ENCODE peak calls at places on chromosome 17, in four cellular contexts. B is tibial nerve, C is colonic mucosa, E is mesendoderm. Q is an unnamed sample.

GRCh38 chr17:10875984-10876555 is 38.2 kb upstream of the PIRT start:
- DNase-seq in B (no peak), C (peak; percentile 62), E (peak; percentile 71), Q (no peak)

GRCh38 chr17:55394357-55395021 is 27.1 kb downstream of the MMD start:
- DNase-seq in B (no peak), C (peak; percentile 26), E (no peak), Q (no peak)

GRCh38 chr17:5254414-5254813 is 19.8 kb upstream of the SCIMP start:
- DNase-seq in B (no peak), C (no peak), E (no peak), Q (no peak)

GRCh38 chr17:57551321-57552079 is 193.6 kb downstream of the CCDC182 start:
- DNase-seq in B (no peak), C (peak; percentile 32), E (no peak), Q (no peak)

GRCh38 chr17:73998246-73999220 is 204.9 kb upstream of the RPL38 start:
- DNase-seq in B (no peak), C (peak; percentile 79), E (peak; percentile 61), Q (no peak)

GRCh38 chr17:19290047-19290705 is 53.0 kb downstream of the EPN2 start:
- DNase-seq in B (no peak), C (no peak), E (peak; percentile 56), Q (no peak)

GRCh38 chr17:17168401-17168800 is 37.7 kb downstream of the PLD6 start:
- DNase-seq in B (no peak), C (no peak), E (no peak), Q (no peak)

GRCh38 chr17:14299261-14300093 is 1.4 kb upstream of the HS3ST3B1 start:
- DNase-seq in B (no peak), C (peak; percentile 29), E (peak; percentile 63), Q (no peak)

GRCh38 chr17:11795906-11796305 is 197.6 kb downstream of the DNAH9 start:
- DNase-seq in B (no peak), C (no peak), E (no peak), Q (no peak)

GRCh38 chr17:67246398-67246647 is 1.3 kb upstream of the HELZ start:
- DNase-seq in B (no peak), C (no peak), E (no peak), Q (no peak)
- H3K27ac ChIP-seq in B (peak overlapping the region; percentile 78), C (peak overlapping the region; percentile 61), E (peak overlapping the region; percentile 94), Q (no peak overlapping the region)

GRCh38 chr17:2500446-2500845 is 11.2 kb downstream of the METTL16 start:
- DNase-seq in B (no peak), C (no peak), E (no peak), Q (no peak)
- H3K27ac ChIP-seq in B (no peak overlapping the region), C (no peak overlapping the region), E (no peak overlapping the region), Q (no peak overlapping the region)

DNA sequence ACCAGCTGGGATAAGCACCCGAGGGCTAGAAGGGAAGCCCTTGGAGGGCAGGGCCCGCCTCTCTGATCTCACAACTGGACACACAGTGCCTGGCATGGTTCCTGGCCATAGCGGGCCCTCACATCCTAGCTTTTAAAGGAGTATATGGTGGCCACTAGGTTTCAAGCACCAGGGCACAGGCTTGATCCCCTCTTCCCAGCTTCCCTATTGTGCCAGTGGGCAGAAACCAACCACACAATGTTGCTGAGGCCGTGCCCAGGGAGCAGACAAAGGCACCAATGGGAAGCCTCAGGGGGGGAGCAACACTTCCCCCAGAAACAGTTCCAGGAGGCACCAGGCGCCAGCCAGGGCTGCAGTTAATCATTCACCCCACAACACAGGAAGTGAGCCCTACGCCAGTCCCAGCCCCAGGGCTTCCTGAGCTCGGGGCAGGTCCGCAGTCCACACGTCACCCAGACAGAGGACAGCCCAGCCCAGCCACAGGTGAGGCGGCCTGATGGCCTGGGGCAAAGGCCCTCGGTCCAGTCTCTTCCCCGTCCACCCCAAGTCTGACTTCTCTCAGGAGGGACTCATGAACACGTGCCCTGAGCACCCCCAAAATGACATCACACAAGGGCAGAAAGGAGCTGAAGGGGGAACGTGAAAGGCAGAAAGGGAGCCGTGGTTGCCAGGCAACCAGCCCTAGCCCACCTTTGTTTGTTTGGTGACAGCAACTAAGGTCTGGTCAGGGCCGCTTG is 12.8 kb downstream of the SMIM5 start:
- DNase-seq in B (no peak), C (peak; percentile 92), E (peak; percentile 86), Q (peak; percentile 72)
- H3K27ac ChIP-seq in B (no peak overlapping the region), C (peak overlapping the region; percentile 97), E (no peak overlapping the region), Q (peak overlapping the region; percentile 100)

DNA sequence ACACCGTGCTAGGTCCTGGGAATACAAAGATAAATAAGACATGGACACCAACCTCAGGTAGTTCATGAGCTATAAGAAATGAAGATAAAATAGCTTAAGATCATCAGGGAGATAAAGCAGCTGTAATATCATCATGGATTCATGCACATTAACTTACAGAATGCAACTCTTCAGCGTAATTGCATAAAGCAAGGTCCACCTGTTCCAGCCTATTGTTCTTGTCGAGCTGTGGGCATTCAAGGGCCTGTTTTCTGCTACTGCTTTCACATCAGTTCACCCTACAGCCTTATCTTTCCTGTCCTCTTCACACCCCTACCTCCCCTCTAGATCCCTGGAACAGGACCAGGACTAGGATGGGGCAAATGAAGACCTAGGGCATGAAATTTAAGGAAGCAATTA is 133.9 kb downstream of the SPACA3 start:
- DNase-seq in B (no peak), C (no peak), E (no peak), Q (no peak)
- H3K27ac ChIP-seq in B (no peak overlapping the region), C (no peak overlapping the region), E (no peak overlapping the region), Q (no peak overlapping the region)

GRCh38 chr17:81191646-81192045 is 25.6 kb upstream of the AATK start:
- DNase-seq in B (no peak), C (no peak), E (no peak), Q (no peak)
- H3K27ac ChIP-seq in B (no peak overlapping the region), C (no peak overlapping the region), E (no peak overlapping the region), Q (no peak overlapping the region)

GRCh38 chr17:30816165-30816564 is 8.3 kb downstream of the CRLF3 start:
- DNase-seq in B (no peak), C (no peak), E (no peak), Q (no peak)

GRCh38 chr17:30808785-30809286 is 15.7 kb downstream of the CRLF3 start:
- DNase-seq in B (no peak), C (no peak), E (no peak), Q (no peak)

GRCh38 chr17:30809867-30810266 is 14.6 kb downstream of the CRLF3 start:
- DNase-seq in B (no peak), C (no peak), E (no peak), Q (no peak)

GRCh38 chr17:30812218-30813177 is 12.0 kb downstream of the CRLF3 start:
- DNase-seq in B (no peak), C (no peak), E (no peak), Q (no peak)
- H3K27ac ChIP-seq in B (peak overlapping the region; percentile 6), C (no peak overlapping the region), E (no peak overlapping the region), Q (no peak overlapping the region)

GRCh38 chr17:63842173-63842539 is 329 bp downstream of the SMARCD2 start:
- DNase-seq in B (no peak), C (peak; percentile 53), E (peak; percentile 51), Q (peak; percentile 58)
- H3K27ac ChIP-seq in B (peak overlapping the region; percentile 95), C (peak overlapping the region; percentile 92), E (peak overlapping the region; percentile 94), Q (peak overlapping the region; percentile 92)

DNA sequence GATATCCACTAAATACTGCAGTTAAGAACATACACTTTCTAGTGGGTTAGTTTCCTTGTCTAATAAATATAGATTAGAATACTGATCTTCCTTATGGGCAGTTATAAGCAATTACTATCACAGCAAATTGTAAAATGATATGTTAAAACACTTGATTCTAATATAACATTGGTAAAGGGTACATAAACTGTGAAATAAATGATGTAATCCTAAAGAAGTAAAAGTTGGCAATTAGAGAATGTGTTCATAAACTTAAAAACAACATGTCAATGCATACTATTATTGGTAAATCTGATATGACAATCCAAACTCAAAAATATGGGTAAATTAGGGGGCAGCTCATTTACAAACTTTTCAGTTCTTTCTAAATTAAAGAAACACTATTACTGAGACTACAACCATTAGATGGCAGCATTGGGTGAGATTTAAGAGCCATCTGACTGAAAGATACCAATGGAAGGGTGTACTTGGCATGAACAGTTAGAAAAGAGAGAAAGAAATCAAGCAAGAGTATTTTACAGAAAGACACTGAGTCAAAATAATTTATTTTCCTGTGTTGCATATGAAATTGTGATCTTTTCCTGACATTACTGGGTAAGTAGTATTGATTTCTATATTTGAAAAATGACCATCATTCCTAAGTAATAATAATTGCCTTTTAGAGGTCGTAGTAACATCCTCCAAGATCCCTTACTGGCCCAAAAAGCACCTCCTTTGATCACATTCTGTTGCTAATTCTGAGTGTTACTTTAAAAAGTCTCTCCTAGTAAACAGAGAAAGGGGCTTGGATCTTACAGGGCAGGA is 119.6 kb downstream of the SPAG9 start:
- DNase-seq in B (no peak), C (peak; percentile 22), E (peak; percentile 71), Q (no peak)
- H3K27ac ChIP-seq in B (no peak overlapping the region), C (no peak overlapping the region), E (no peak overlapping the region), Q (peak overlapping the region; percentile 19)

GRCh38 chr17:39483506-39483905 is 22.2 kb downstream of the CDK12 start:
- DNase-seq in B (no peak), C (no peak), E (no peak), Q (no peak)

GRCh38 chr17:39486242-39486641 is 25.0 kb downstream of the CDK12 start:
- DNase-seq in B (no peak), C (no peak), E (peak; percentile 32), Q (no peak)

GRCh38 chr17:39487946-39488345 is 26.7 kb downstream of the CDK12 start:
- DNase-seq in B (no peak), C (no peak), E (peak; percentile 3), Q (no peak)

GRCh38 chr17:39484178-39484577 is 22.9 kb downstream of the CDK12 start:
- DNase-seq in B (no peak), C (no peak), E (no peak), Q (no peak)

GRCh38 chr17:39485555-39485954 is 24.3 kb downstream of the CDK12 start:
- DNase-seq in B (no peak), C (no peak), E (peak; percentile 85), Q (no peak)
- H3K27ac ChIP-seq in B (no peak overlapping the region), C (no peak overlapping the region), E (no peak overlapping the region), Q (no peak overlapping the region)

Q was measured in substantia nigra.